ENCODE peak calls at places on chromosomes 5 and 9, in six cellular contexts. V is HT1080; W is T-cell; N is CD8-positive, alpha-beta T cell; A is HTR-8/SVneo; O is substantia nigra. K is an unnamed sample.

GRCh38 chr5:75337366-75338021 is 474 bp downstream of the HMGCR start:
- DNase-seq in A (no peak), W (no peak), N (no peak), O (peak), V (no peak), K (peak)

GRCh38 chr9:16591092-16591491 is 279.4 kb downstream of the BNC2 start:
- DNase-seq in A (no peak), W (no peak), N (no peak), O (no peak), V (no peak), K (no peak)

GRCh38 chr9:90985631-90986030 is 184.0 kb downstream of the SYK start:
- DNase-seq in A (no peak), W (no peak), O (no peak), N (no peak), V (no peak), K (no peak)

GRCh38 chr9:137417161-137418021 is 5.6 kb downstream of the EXD3 start:
- DNase-seq in V (no peak), O (no peak), A (no peak), W (no peak), N (no peak), K (no peak)

GRCh38 chr5:50667079-50667652 is 729 bp downstream of the PARP8 start:
- DNase-seq in A (no peak), W (no peak), V (no peak), N (peak), O (peak), K (no peak)

GRCh38 chr9:81619353-81620008 is 69.9 kb downstream of the TLE1 start:
- DNase-seq in W (no peak), N (no peak), O (no peak), V (peak), A (no peak), K (no peak)

GRCh38 chr5:132831095-132831860 is 831 bp upstream of the SHROOM1 start:
- DNase-seq in W (no peak), O (no peak), A (no peak), N (no peak), V (no peak), K (no peak)

GRCh38 chr5:169336234-169336633 is 35.3 kb upstream of the SLIT3 start:
- DNase-seq in O (no peak), W (no peak), V (no peak), A (no peak), N (no peak), K (no peak)

GRCh38 chr9:13769006-13769405 is 489.5 kb upstream of the MPDZ start:
- DNase-seq in N (no peak), W (no peak), A (no peak), V (no peak), O (no peak), K (no peak)

GRCh38 chr5:76319673-76320072 is 83.4 kb upstream of the IQGAP2 start:
- DNase-seq in W (no peak), N (no peak), O (no peak), A (no peak), V (no peak), K (no peak)

GRCh38 chr5:174336479-174336878 is 291.0 kb downstream of the NSG2 start:
- DNase-seq in V (no peak), N (no peak), W (no peak), O (no peak), A (no peak), K (no peak)

GRCh38 chr5:52665544-52665943 is 122.2 kb upstream of the ITGA1 start:
- DNase-seq in O (no peak), V (no peak), N (no peak), W (no peak), A (no peak), K (no peak)

GRCh38 chr5:133423031-133423617 is 189.2 kb downstream of the FSTL4 start:
- DNase-seq in A (no peak), N (no peak), V (no peak), O (no peak), W (no peak), K (no peak)

GRCh38 chr9:128416014-128416413 is 4.6 kb upstream of the CERCAM start:
- DNase-seq in A (no peak), N (no peak), W (no peak), V (no peak), O (no peak), K (no peak)

GRCh38 chr9:87442451-87442850 is 55.2 kb upstream of the DAPK1 start:
- DNase-seq in N (no peak), W (no peak), A (no peak), V (peak), O (no peak), K (no peak)

GRCh38 chr5:156934450-156935211 is 28.4 kb downstream of the TIMD4 start:
- DNase-seq in W (peak), V (peak), A (no peak), O (no peak), N (peak), K (peak)

GRCh38 chr5:63931841-63932240 is 30.4 kb downstream of the HTR1A start:
- DNase-seq in V (no peak), W (no peak), A (no peak), O (no peak), N (no peak), K (no peak)

GRCh38 chr5:147303976-147304375 is 69.2 kb downstream of the STK32A start:
- DNase-seq in V (peak), W (no peak), A (peak), N (no peak), O (no peak), K (no peak)

GRCh38 chr9:37017546-37017945 is 16.5 kb downstream of the PAX5 start:
- DNase-seq in W (no peak), V (no peak), N (no peak), A (no peak), O (no peak), K (no peak)

GRCh38 chr9:72997387-72997995 is 44.6 kb upstream of the ALDH1A1 start:
- DNase-seq in A (no peak), W (no peak), O (no peak), N (no peak), V (no peak), K (no peak)

K was measured in central memory CD4-positive, alpha-beta T cell.